ENCODE peak calls at places on chromosomes 3 and 15, in ten cellular contexts. J is OCI-M1; V is AG20443; A is GM04503; Y is activated CD4-positive, alpha-beta T cell treated with anti-CD3 and anti-CD28 coated beads, Interleukin-2, amount 10 ng/mL, durations not matched to agents 7 days and 5 days; U is progenitor cell of endocrine pancreas; Q is astrocyte of the spinal cord; X is NCI-H1092; C is thyroid gland; H is NCI-H226. F is an unnamed sample.
A peak's percentile ranks its signal among the peaks of the same experiment; 100 is the strongest.

GRCh38 chr3:29751647-29752263 is 470.9 kb downstream of the RBMS3 start:
- DNase-seq in J (no peak), V (no peak), A (no peak), Y (no peak), U (no peak), Q (no peak), X (no peak), C (no peak), H (no peak), F (no peak)

GRCh38 chr3:177813322-177813721 is 616.0 kb upstream of the TBL1XR1 start:
- DNase-seq in J (no peak), V (no peak), A (no peak), Y (no peak), U (no peak), Q (peak; percentile 73), X (peak; percentile 24), C (peak; percentile 86), H (no peak), F (no peak)

GRCh38 chr15:58201536-58201935 is 63.4 kb downstream of the AQP9 start:
- DNase-seq in J (no peak), V (no peak), A (peak; percentile 47), Y (no peak), U (no peak), Q (peak; percentile 59), X (no peak), C (no peak), H (no peak), F (no peak)

GRCh38 chr15:100671858-100672543 is 69.6 kb downstream of the ASB7 start:
- DNase-seq in J (peak; percentile 36), V (peak; percentile 29), A (no peak), Y (no peak), U (no peak), Q (peak; percentile 50), X (no peak), C (no peak), H (peak; percentile 64), F (peak; percentile 49)

GRCh38 chr3:188158731-188159355 is 4.9 kb downstream of the LPP start:
- DNase-seq in J (no peak), V (no peak), A (no peak), Y (no peak), U (no peak), Q (no peak), X (no peak), C (no peak), H (no peak), F (no peak)

GRCh38 chr3:55721716-55722484 is 234.8 kb upstream of the WNT5A start:
- DNase-seq in J (no peak), V (peak; percentile 74), A (no peak), Y (no peak), U (no peak), Q (peak; percentile 48), X (no peak), C (no peak), H (peak; percentile 33), F (peak; percentile 9)

GRCh38 chr3:146125946-146126345 is 35.0 kb downstream of the PLOD2 start:
- DNase-seq in J (peak; percentile 57), V (peak; percentile 79), A (peak; percentile 69), Y (no peak), U (no peak), Q (peak; percentile 94), X (no peak), C (no peak), H (peak; percentile 82), F (peak; percentile 54)

GRCh38 chr3:195260286-195260905 is 10.6 kb downstream of the XXYLT1 start:
- DNase-seq in J (peak; percentile 39), V (no peak), A (no peak), Y (peak; percentile 38), U (no peak), Q (no peak), X (no peak), C (peak; percentile 28), H (no peak), F (no peak)

GRCh38 chr15:101346928-101347327 is 51.9 kb upstream of the SNRPA1 start:
- DNase-seq in J (no peak), V (no peak), A (no peak), Y (no peak), U (no peak), Q (no peak), X (no peak), C (no peak), H (no peak), F (no peak)

GRCh38 chr3:170751894-170752283 is 118.1 kb downstream of the RPL22L1 start:
- DNase-seq in J (no peak), V (no peak), A (no peak), Y (no peak), U (no peak), Q (no peak), X (no peak), C (no peak), H (no peak), F (no peak)